ENCODE peak calls at places on chromosome 17, in seven cellular contexts. A, K, I, G, T, R and V are unnamed samples.

GRCh38 chr17:82938486-82939212 is 98.8 kb upstream of the ZNF750 start:
- DNase-seq in A (no peak), K (no peak), I (peak; percentile 1), G (no peak), T (no peak), R (no peak), V (no peak)

GRCh38 chr17:81524063-81524864 is 3.9 kb upstream of the FSCN2 start:
- DNase-seq in A (no peak), K (no peak), I (no peak), G (no peak), T (no peak), R (no peak), V (no peak)

GRCh38 chr17:78736526-78737079 is 45.5 kb downstream of the CYTH1 start:
- DNase-seq in A (peak; percentile 86), K (peak; percentile 52), I (peak; percentile 64), G (no peak), T (peak; percentile 93), R (no peak), V (no peak)

GRCh38 chr17:82229686-82230626 is 1.1 kb downstream of the SLC16A3 start:
- DNase-seq in A (no peak), K (no peak), I (no peak), G (no peak), T (no peak), R (no peak), V (no peak)

GRCh38 chr17:73228748-73229236 is 32.9 kb downstream of the CPSF4L start:
- DNase-seq in A (peak; percentile 59), K (peak; percentile 48), I (peak; percentile 71), G (peak; percentile 56), T (peak; percentile 68), R (peak; percentile 69), V (peak; percentile 85)

GRCh38 chr17:28317965-28318758 is 838 bp upstream of the TMEM97 start:
- DNase-seq in A (no peak), K (no peak), I (no peak), G (no peak), T (no peak), R (no peak), V (no peak)

GRCh38 chr17:61737820-61738219 is 125.5 kb downstream of the BRIP1 start:
- DNase-seq in A (no peak), K (no peak), I (no peak), G (no peak), T (no peak), R (no peak), V (no peak)

GRCh38 chr17:67800495-67800928 is 24.8 kb upstream of the BPTF start:
- DNase-seq in A (peak; percentile 82), K (peak; percentile 32), I (peak; percentile 61), G (no peak), T (peak; percentile 86), R (peak; percentile 26), V (peak; percentile 77)

GRCh38 chr17:75830168-75831031 is 13.8 kb downstream of the UNC13D start:
- DNase-seq in A (no peak), K (no peak), I (no peak), G (no peak), T (peak; percentile 62), R (no peak), V (no peak)

GRCh38 chr17:52181842-52182241 is 23.3 kb upstream of the CA10 start:
- DNase-seq in A (peak; percentile 8), K (no peak), I (no peak), G (no peak), T (no peak), R (no peak), V (no peak)

GRCh38 chr17:64622931-64623654 is 39.0 kb downstream of the SMURF2 start:
- DNase-seq in A (no peak), K (no peak), I (no peak), G (no peak), T (no peak), R (no peak), V (peak; percentile 75)

GRCh38 chr17:49901460-49902331 is 53.8 kb upstream of the TAC4 start:
- DNase-seq in A (peak; percentile 68), K (no peak), I (no peak), G (no peak), T (no peak), R (no peak), V (no peak)
- H3K4me3 ChIP-seq in A (no peak overlapping the region), K (no peak overlapping the region), I (no peak overlapping the region), G (no peak overlapping the region), T (no peak overlapping the region), R (no peak overlapping the region), V (no peak overlapping the region)

DNA sequence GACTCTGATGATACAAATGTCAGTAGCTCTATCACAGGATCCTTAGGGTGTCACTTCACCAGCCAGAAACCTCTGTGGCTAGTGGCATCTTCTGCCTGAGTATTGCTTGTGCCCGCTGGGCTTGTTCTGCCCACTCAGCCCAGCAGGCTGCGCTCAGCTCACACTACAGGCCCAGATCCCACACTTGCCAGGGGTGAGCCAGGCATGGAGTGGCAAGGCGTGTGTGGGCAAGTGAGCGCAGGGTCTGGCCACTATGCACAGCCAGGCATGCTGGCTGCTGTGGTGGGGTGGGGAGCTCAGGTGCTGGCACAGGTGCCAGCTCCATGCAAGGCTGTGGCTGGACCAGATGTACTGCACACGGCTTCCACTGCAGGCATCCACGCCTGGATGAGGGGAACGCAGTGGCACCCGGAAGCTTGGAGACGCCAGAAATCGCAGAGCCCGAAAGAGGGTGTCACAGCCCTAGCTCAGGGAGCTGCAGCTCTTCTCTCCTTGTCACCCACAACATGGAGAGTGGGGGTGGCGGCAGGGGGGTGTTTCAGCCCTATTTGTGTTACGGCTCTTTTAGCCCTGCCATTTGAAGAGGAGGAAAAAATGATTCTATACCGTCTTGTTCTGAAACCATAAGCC is 10.2 kb downstream of the CFAP97D1 start:
- DNase-seq in A (no peak), K (no peak), I (no peak), G (no peak), T (peak; percentile 17), R (no peak), V (no peak)
- TF ChIP-seq CTCF in A (no peak), K (no peak), I (no peak), G (no peak), T (no peak), R (peak; percentile 27), V (no peak)

GRCh38 chr17:48551206-48551597 is 6.3 kb upstream of the HOXB2 start:
- DNase-seq in A (no peak), K (no peak), I (no peak), G (no peak), T (no peak), R (no peak), V (no peak)
- H3K4me3 ChIP-seq in A (no peak overlapping the region), K (no peak overlapping the region), I (no peak overlapping the region), G (no peak overlapping the region), T (no peak overlapping the region), R (peak overlapping the region; percentile 48), V (peak overlapping the region; percentile 24)

GRCh38 chr17:58121925-58122324 is 26.3 kb upstream of the OR4D1 start:
- DNase-seq in A (peak; percentile 43), K (no peak), I (no peak), G (no peak), T (peak; percentile 7), R (no peak), V (peak; percentile 29)
- TF ChIP-seq CTCF in A (peak; percentile 44), K (no peak), I (no peak), G (no peak), T (no peak), R (no peak), V (peak; percentile 27)